ENCODE peak calls at places on chromosomes 3 and 15, in six cellular contexts. Q is AG04449, S is lung, M is cardiac muscle cell, P is neural progenitor cell, I is PC-9. L is an unnamed sample.

GRCh38 chr15:25245801-25246622 is 192.8 kb downstream of the UBE3A start:
- DNase-seq in S (no peak), I (no peak), M (no peak), P (no peak), Q (no peak), L (no peak)

GRCh38 chr3:107199962-107200465 is 177.2 kb upstream of the CCDC54 start:
- DNase-seq in S (no peak), P (no peak), Q (no peak), I (no peak), M (no peak), L (no peak)

GRCh38 chr15:80572337-80572736 is 122.8 kb upstream of the ABHD17C start:
- DNase-seq in M (no peak), P (no peak), S (no peak), I (no peak), Q (no peak), L (no peak)

GRCh38 chr3:105040026-105040622 is 326.6 kb upstream of the ALCAM start:
- DNase-seq in S (no peak), M (no peak), I (no peak), Q (no peak), P (no peak), L (no peak)

GRCh38 chr15:64828985-64829384 is 3.5 kb upstream of the PIF1 start:
- DNase-seq in S (no peak), Q (no peak), M (no peak), P (no peak), I (no peak), L (no peak)

GRCh38 chr3:160450846-160451245 is 1.3 kb upstream of the TRIM59 start:
- DNase-seq in S (no peak), I (no peak), M (no peak), P (no peak), Q (peak; percentile 84), L (no peak)

GRCh38 chr15:74525946-74526345 is 15.1 kb upstream of the ARID3B start:
- DNase-seq in P (no peak), S (no peak), Q (no peak), I (peak; percentile 42), M (no peak), L (no peak)

GRCh38 chr3:195269375-195270078 is 1.4 kb downstream of the XXYLT1 start:
- DNase-seq in P (no peak), S (no peak), M (peak; percentile 48), Q (no peak), I (no peak), L (no peak)

GRCh38 chr15:90648137-90649070 is 68.7 kb upstream of the BLM start:
- DNase-seq in P (peak; percentile 79), S (peak; percentile 74), M (peak; percentile 81), Q (no peak), I (peak; percentile 41), L (peak; percentile 60)

GRCh38 chr3:56997675-56998074 is 62.8 kb upstream of the SPATA12 start:
- DNase-seq in I (no peak), S (no peak), Q (no peak), M (no peak), P (no peak), L (no peak)

GRCh38 chr3:112046599-112046998 is 12.1 kb downstream of the TMPRSS7 start:
- DNase-seq in I (no peak), P (no peak), M (no peak), Q (no peak), S (no peak), L (no peak)

GRCh38 chr3:129230311-129231019 is 18.9 kb upstream of the COPG1 start:
- DNase-seq in I (peak; percentile 60), M (no peak), P (no peak), Q (no peak), S (no peak), L (no peak)

GRCh38 chr3:105495021-105495420 is 128.3 kb downstream of the ALCAM start:
- DNase-seq in Q (peak; percentile 37), P (no peak), I (no peak), M (peak; percentile 56), S (no peak), L (no peak)

GRCh38 chr15:34889486-34889885 is 80.1 kb downstream of the AQR start:
- DNase-seq in P (no peak), Q (no peak), I (no peak), S (no peak), M (no peak), L (no peak)

GRCh38 chr15:61003683-61004299 is 225.3 kb downstream of the RORA start:
- DNase-seq in Q (no peak), P (peak; percentile 73), I (no peak), S (no peak), M (no peak), L (no peak)
- H3K4me3 ChIP-seq in Q (no peak overlapping the region), P (no peak overlapping the region), I (no peak overlapping the region), S (no peak overlapping the region), M (no peak overlapping the region), L (no peak overlapping the region)

GRCh38 chr3:31980530-31981205 is 394 bp downstream of the OSBPL10 start:
- DNase-seq in I (peak; percentile 76), P (peak; percentile 78), Q (no peak), M (peak; percentile 54), S (peak; percentile 79), L (no peak)
- TF ChIP-seq CTCF in I (no peak), P (no peak), Q (no peak), M (no peak), S (no peak), L (no peak)

DNA sequence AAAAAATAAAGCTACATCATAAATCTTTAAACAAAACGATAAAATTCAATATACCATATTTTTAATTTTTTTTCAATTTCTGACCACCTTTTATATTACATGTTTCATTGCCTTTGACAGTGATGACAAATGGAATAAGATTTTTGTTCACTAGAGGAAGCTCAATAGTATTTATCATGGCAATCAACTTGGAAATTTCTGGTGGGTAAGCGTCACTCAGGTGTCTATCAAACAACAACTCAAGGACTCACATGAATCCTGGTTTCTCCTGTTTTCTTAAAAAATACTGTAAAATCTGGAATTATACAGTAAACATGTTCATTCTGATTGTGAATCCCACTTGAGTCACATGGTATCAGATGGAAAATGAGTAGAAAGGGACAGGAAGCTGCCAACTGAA is 782.2 kb downstream of the OTOL1 start:
- DNase-seq in P (no peak), I (no peak), Q (no peak), M (no peak), S (no peak), L (no peak)
- H3K4me3 ChIP-seq in P (no peak overlapping the region), I (no peak overlapping the region), Q (no peak overlapping the region), M (no peak overlapping the region), S (no peak overlapping the region), L (no peak overlapping the region)

GRCh38 chr3:46705022-46705530 is 3.9 kb downstream of the TMIE start:
- DNase-seq in I (peak; percentile 78), P (peak; percentile 81), S (peak; percentile 75), M (peak; percentile 78), Q (no peak), L (no peak)
- TF ChIP-seq CTCF in I (peak; percentile 90), P (peak; percentile 96), S (peak; percentile 98), M (peak; percentile 93), Q (peak; percentile 93), L (peak; percentile 96)

DNA sequence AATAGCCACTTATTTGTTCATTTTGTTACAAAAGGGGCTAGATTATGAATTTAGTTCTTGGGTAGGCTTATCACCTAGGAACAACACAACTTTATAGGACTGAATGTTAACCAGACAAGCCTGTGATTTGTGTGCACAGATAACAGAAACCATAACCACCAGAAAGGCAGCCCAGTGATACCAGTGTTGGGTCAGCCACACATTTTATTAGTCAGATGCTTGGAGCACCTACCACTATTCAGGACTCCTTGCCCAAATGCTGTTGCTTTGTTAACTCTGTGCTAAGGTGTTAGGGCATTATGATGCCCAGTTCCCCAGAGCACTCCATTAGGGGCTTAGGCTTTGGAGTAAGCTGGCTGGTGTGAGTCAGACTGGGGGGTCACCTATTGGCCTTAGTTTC is 22.5 kb downstream of the PLCL2 start:
- DNase-seq in P (no peak), S (no peak), Q (no peak), I (no peak), M (no peak), L (no peak)
- H3K4me3 ChIP-seq in P (no peak overlapping the region), S (no peak overlapping the region), Q (no peak overlapping the region), I (no peak overlapping the region), M (no peak overlapping the region), L (no peak overlapping the region)

L was measured in GM12864.